ENCODE peak calls at places on chromosomes 4 and X, in four cellular contexts. One of them, this sample, is unnamed.

GRCh38 chr4:13535708-13536361 is 8.5 kb downstream of the NKX3-2 start:
- DNase-seq in vagina: peak; percentile 70
- DNase-seq in A549: no peak
- DNase-seq in chondrocyte: no peak
- DNase-seq in this sample: peak; percentile 16

GRCh38 chr4:52006887-52007286 is 13.3 kb downstream of the LRRC66 start:
- DNase-seq in chondrocyte: no peak
- DNase-seq in vagina: no peak
- DNase-seq in A549: no peak
- DNase-seq in this sample: no peak

GRCh38 chr4:153067376-153067775 is 131.3 kb downstream of the FHDC1 start:
- DNase-seq in chondrocyte: no peak
- DNase-seq in A549: no peak
- DNase-seq in vagina: peak; percentile 76
- DNase-seq in this sample: no peak

GRCh38 chrX:115400960-115401359 is 111.4 kb downstream of the LUZP4 start:
- DNase-seq in A549: no peak
- DNase-seq in chondrocyte: no peak
- DNase-seq in vagina: no peak
- DNase-seq in this sample: no peak

GRCh38 chr4:149409186-149410056 is 406.2 kb downstream of the IQCM start:
- DNase-seq in A549: peak; percentile 0
- DNase-seq in vagina: no peak
- DNase-seq in chondrocyte: no peak
- DNase-seq in this sample: no peak

GRCh38 chr4:5142726-5143125 is 91.4 kb downstream of the STK32B start:
- DNase-seq in vagina: no peak
- DNase-seq in A549: peak; percentile 16
- DNase-seq in chondrocyte: no peak
- DNase-seq in this sample: no peak

GRCh38 chrX:72100824-72101351 is 30.8 kb downstream of the RTL5 start:
- DNase-seq in A549: no peak
- DNase-seq in vagina: no peak
- DNase-seq in chondrocyte: no peak
- DNase-seq in this sample: peak; percentile 54

GRCh38 chr4:166724369-166724768 is 509.9 kb downstream of the SPOCK3 start:
- DNase-seq in A549: no peak
- DNase-seq in chondrocyte: no peak
- DNase-seq in vagina: no peak
- DNase-seq in this sample: no peak

GRCh38 chr4:24104173-24104572 is 214.3 kb upstream of the PPARGC1A start:
- DNase-seq in A549: no peak
- DNase-seq in vagina: no peak
- DNase-seq in chondrocyte: no peak
- DNase-seq in this sample: no peak

GRCh38 chr4:32841217-32841616 is 2121.0 kb downstream of the PCDH7 start:
- DNase-seq in A549: no peak
- DNase-seq in vagina: no peak
- DNase-seq in chondrocyte: no peak
- DNase-seq in this sample: no peak

GRCh38 chrX:39162322-39162721 is 361.1 kb downstream of the MID1IP1 start:
- DNase-seq in A549: no peak
- DNase-seq in vagina: peak; percentile 75
- DNase-seq in chondrocyte: no peak
- DNase-seq in this sample: no peak

GRCh38 chr4:112128452-112128851 is 16.8 kb upstream of the FAM241A start:
- DNase-seq in vagina: no peak
- DNase-seq in A549: no peak
- DNase-seq in chondrocyte: no peak
- DNase-seq in this sample: no peak

GRCh38 chrX:70635227-70635626 is 190.6 kb downstream of the DLG3 start:
- DNase-seq in A549: no peak
- DNase-seq in chondrocyte: no peak
- DNase-seq in vagina: no peak
- DNase-seq in this sample: no peak

GRCh38 chr4:124085561-124086180 is 626.9 kb downstream of the ANKRD50 start:
- DNase-seq in A549: no peak
- DNase-seq in vagina: no peak
- DNase-seq in chondrocyte: no peak
- DNase-seq in this sample: no peak

GRCh38 chrX:134294548-134294947 is 57.6 kb downstream of the CCDC160 start:
- DNase-seq in A549: no peak
- DNase-seq in chondrocyte: no peak
- DNase-seq in vagina: no peak
- DNase-seq in this sample: no peak

GRCh38 chr4:139684351-139684750 is 18.7 kb downstream of the MGST2 start:
- DNase-seq in A549: no peak
- DNase-seq in chondrocyte: no peak
- DNase-seq in vagina: no peak
- DNase-seq in this sample: no peak

GRCh38 chrX:17519349-17519748 is 144.3 kb downstream of the NHS start:
- DNase-seq in A549: no peak
- DNase-seq in vagina: no peak
- DNase-seq in chondrocyte: no peak
- DNase-seq in this sample: no peak

GRCh38 chr4:147039991-147040575 is 94.4 kb upstream of the TTC29 start:
- DNase-seq in vagina: no peak
- DNase-seq in chondrocyte: no peak
- DNase-seq in A549: no peak
- DNase-seq in this sample: no peak

GRCh38 chrX:137747231-137747630 is 181.3 kb downstream of the ZIC3 start:
- DNase-seq in A549: no peak
- DNase-seq in vagina: no peak
- DNase-seq in chondrocyte: no peak
- DNase-seq in this sample: no peak

GRCh38 chrX:72297953-72298730 is 7.6 kb downstream of the CITED1 start:
- DNase-seq in chondrocyte: no peak
- DNase-seq in A549: no peak
- DNase-seq in vagina: no peak
- DNase-seq in this sample: no peak

GRCh38 chr4:150421612-150422011 is 160.3 kb upstream of the MAB21L2 start:
- DNase-seq in A549: no peak
- DNase-seq in chondrocyte: no peak
- DNase-seq in vagina: no peak
- DNase-seq in this sample: no peak

GRCh38 chr4:16225139-16225538 is 1.1 kb downstream of the TAPT1 start:
- DNase-seq in chondrocyte: no peak
- DNase-seq in vagina: no peak
- DNase-seq in A549: no peak
- DNase-seq in this sample: peak; percentile 26

GRCh38 chr4:2954358-2955185 is 8.6 kb downstream of the NOP14 start:
- DNase-seq in vagina: peak; percentile 76
- DNase-seq in A549: no peak
- DNase-seq in chondrocyte: no peak
- DNase-seq in this sample: peak; percentile 70

GRCh38 chr4:80094191-80094590 is 21.2 kb upstream of the ANTXR2 start:
- DNase-seq in chondrocyte: no peak
- DNase-seq in A549: no peak
- DNase-seq in vagina: no peak
- DNase-seq in this sample: no peak

GRCh38 chrX:39840141-39841126 is 257.3 kb downstream of the BCOR start:
- DNase-seq in chondrocyte: no peak
- DNase-seq in vagina: no peak
- DNase-seq in A549: no peak
- DNase-seq in this sample: no peak

GRCh38 chr4:25070512-25070911 is 39.8 kb upstream of the LGI2 start:
- DNase-seq in A549: no peak
- DNase-seq in vagina: no peak
- DNase-seq in chondrocyte: no peak
- DNase-seq in this sample: no peak

GRCh38 chr4:111269439-111269838 is 646.6 kb upstream of the PITX2 start:
- DNase-seq in vagina: no peak
- DNase-seq in A549: no peak
- DNase-seq in chondrocyte: no peak
- DNase-seq in this sample: no peak

GRCh38 chr4:14924080-14924916 is 78.0 kb upstream of the CPEB2 start:
- DNase-seq in A549: no peak
- DNase-seq in chondrocyte: no peak
- DNase-seq in vagina: no peak
- DNase-seq in this sample: no peak

GRCh38 chr4:78951862-78952472 is 12.7 kb upstream of the PAQR3 start:
- DNase-seq in A549: peak; percentile 13
- DNase-seq in vagina: no peak
- DNase-seq in chondrocyte: no peak
- DNase-seq in this sample: peak; percentile 17

GRCh38 chr4:151048913-151049312 is 33.8 kb upstream of the LRBA start:
- DNase-seq in chondrocyte: no peak
- DNase-seq in A549: no peak
- DNase-seq in vagina: no peak
- DNase-seq in this sample: no peak

GRCh38 chr4:130636486-130636885 is 1540.5 kb downstream of the C4orf33 start:
- DNase-seq in chondrocyte: no peak
- DNase-seq in A549: no peak
- DNase-seq in vagina: no peak
- DNase-seq in this sample: no peak

GRCh38 chrX:15242899-15243555 is 26.9 kb downstream of the ASB9 start:
- DNase-seq in vagina: no peak
- DNase-seq in chondrocyte: no peak
- DNase-seq in A549: peak; percentile 46
- DNase-seq in this sample: peak; percentile 65

GRCh38 chr4:182277402-182277801 is 34.2 kb downstream of the TENM3 start:
- DNase-seq in A549: no peak
- DNase-seq in vagina: no peak
- DNase-seq in chondrocyte: no peak
- DNase-seq in this sample: no peak

GRCh38 chr4:99382745-99383360 is 30.3 kb upstream of the ADH1C start:
- DNase-seq in A549: no peak
- DNase-seq in chondrocyte: no peak
- DNase-seq in vagina: no peak
- DNase-seq in this sample: no peak

GRCh38 chr4:25860586-25861421 is 2.0 kb downstream of the SEL1L3 start:
- DNase-seq in vagina: no peak
- DNase-seq in chondrocyte: no peak
- DNase-seq in A549: no peak
- DNase-seq in this sample: no peak

GRCh38 chr4:3871181-3871852 is 105.1 kb downstream of the ADRA2C start:
- DNase-seq in vagina: no peak
- DNase-seq in A549: no peak
- DNase-seq in chondrocyte: peak; percentile 86
- DNase-seq in this sample: no peak

GRCh38 chr4:145083891-145084640 is 13.9 kb downstream of the ANAPC10 start:
- DNase-seq in chondrocyte: no peak
- DNase-seq in vagina: no peak
- DNase-seq in A549: no peak
- DNase-seq in this sample: no peak

GRCh38 chr4:15738877-15739276 is 36.0 kb downstream of the BST1 start:
- DNase-seq in vagina: no peak
- DNase-seq in chondrocyte: no peak
- DNase-seq in A549: no peak
- DNase-seq in this sample: no peak

GRCh38 chr4:10405672-10406071 is 51.6 kb downstream of the ZNF518B start:
- DNase-seq in vagina: no peak
- DNase-seq in chondrocyte: no peak
- DNase-seq in A549: no peak
- DNase-seq in this sample: no peak

DNA sequence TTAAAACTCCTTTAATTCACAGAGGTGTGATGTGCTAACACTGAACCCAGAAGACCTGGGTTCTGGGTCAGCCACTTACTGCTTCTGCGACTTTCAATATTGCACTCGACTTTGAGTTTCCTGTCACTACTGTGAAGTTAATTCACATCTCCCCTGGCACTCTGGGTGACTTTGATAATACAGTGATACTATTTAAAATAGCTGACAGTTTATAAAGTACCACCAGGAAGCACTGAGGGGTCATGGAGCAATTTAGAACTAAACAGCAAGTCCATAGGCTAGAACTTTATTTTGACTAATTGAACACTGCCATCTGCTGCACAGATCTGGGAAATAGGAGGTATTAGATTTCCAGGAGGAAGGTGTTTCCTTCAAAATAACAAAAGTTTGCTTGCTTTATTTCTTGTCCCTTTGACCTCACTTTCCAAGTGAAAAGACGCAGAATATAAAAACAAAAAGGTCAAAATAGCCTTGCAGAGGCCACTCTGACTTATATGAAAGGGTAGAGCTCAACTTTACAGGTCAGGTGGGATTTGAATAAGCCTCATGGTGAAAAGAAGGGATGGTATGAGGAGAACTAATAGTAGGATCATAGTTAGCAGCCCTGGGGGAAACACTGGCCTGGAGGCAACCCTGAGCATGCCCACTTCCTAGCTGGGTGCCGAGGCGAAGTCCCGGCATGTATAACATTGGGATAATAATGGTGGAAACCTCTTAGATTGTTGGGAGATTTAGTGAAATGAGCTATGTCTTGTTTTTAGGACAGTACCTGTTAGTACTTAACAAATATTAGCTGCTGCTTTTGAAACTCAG is 53.4 kb downstream of the ZNF518B start:
- DNase-seq in A549: peak; percentile 5
- DNase-seq in chondrocyte: no peak
- DNase-seq in vagina: no peak
- DNase-seq in this sample: peak; percentile 38
- TF ChIP-seq CTCF in A549: peak; percentile 38
- TF ChIP-seq CTCF in chondrocyte: peak; percentile 84
- TF ChIP-seq CTCF in vagina: peak; percentile 18
- TF ChIP-seq CTCF in this sample: peak; percentile 36

GRCh38 chr4:117085185-117085701 is at the start of gene TRAM1L1:
- DNase-seq in vagina: no peak
- DNase-seq in A549: peak; percentile 26
- DNase-seq in chondrocyte: peak; percentile 75
- DNase-seq in this sample: peak; percentile 36
- TF ChIP-seq CTCF in vagina: no peak
- TF ChIP-seq CTCF in A549: no peak
- TF ChIP-seq CTCF in chondrocyte: peak; percentile 65
- TF ChIP-seq CTCF in this sample: no peak

DNA sequence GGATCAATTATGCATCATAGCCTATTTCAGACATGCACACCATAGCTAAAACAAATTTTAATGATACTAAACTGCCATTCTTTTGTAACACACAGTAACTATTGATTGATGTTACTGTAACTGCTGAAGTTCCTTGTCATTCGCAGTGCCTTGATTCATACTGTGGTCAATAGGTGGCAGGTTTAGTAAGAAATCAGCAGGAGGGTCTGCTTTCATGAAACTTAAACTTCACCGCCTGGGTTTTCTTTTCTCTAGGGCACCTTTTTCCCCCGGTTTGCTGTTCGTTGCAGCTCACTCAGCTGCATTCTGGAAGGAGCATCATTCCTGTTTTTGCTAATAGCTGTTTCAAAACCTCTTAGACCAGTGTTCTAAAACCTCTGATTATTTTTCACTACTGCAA is 88.1 kb downstream of the RPA4 start:
- DNase-seq in chondrocyte: no peak
- DNase-seq in A549: no peak
- DNase-seq in vagina: no peak
- DNase-seq in this sample: no peak
- TF ChIP-seq CTCF in chondrocyte: peak; percentile 43
- TF ChIP-seq CTCF in A549: no peak
- TF ChIP-seq CTCF in vagina: no peak
- TF ChIP-seq CTCF in this sample: no peak

DNA sequence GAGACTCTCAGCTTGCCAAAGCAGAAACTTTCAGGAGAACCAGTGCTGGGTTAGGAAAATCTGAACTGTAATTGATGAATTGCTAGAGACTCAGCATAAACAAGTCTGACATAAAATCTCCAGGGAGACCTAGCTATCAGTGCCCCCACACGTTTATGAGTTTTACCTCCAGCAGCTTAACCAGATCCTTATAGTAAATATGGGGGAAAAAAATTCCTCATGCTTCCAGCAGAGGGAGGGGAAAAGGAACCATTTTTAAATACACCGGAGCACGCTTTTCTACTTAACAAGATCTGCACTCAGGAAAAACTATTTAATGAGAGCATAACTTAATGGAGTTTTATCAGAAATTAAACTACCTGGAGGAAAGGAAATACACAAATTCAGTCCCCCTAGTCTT is 1040.7 kb upstream of the INTU start:
- DNase-seq in chondrocyte: no peak
- DNase-seq in vagina: no peak
- DNase-seq in A549: no peak
- DNase-seq in this sample: no peak
- TF ChIP-seq CTCF in chondrocyte: peak; percentile 75
- TF ChIP-seq CTCF in vagina: no peak
- TF ChIP-seq CTCF in A549: no peak
- TF ChIP-seq CTCF in this sample: no peak